ENCODE peak calls at places on chromosomes 3 and 15, in four cellular contexts. H is stomach, L is testis, Y is lower leg skin. C is an unnamed sample.

GRCh38 chr15:42151012-42151615 is 5.3 kb downstream of the PLA2G4F start:
- DNase-seq in H (no peak), Y (no peak), L (no peak), C (no peak)

GRCh38 chr3:66495633-66496032 is 5.2 kb downstream of the LRIG1 start:
- DNase-seq in Y (no peak), H (no peak), L (no peak), C (no peak)

GRCh38 chr15:68528891-68529290 is 49.9 kb upstream of the CORO2B start:
- DNase-seq in H (no peak), L (no peak), Y (no peak), C (peak)

GRCh38 chr3:143036557-143036956 is 35.2 kb downstream of the U2SURP start:
- DNase-seq in Y (no peak), H (no peak), L (no peak), C (no peak)

GRCh38 chr3:42531470-42531869 is 29.0 kb downstream of the VIPR1 start:
- DNase-seq in H (no peak), L (no peak), Y (no peak), C (no peak)

GRCh38 chr15:31327674-31328424 is 1.2 kb downstream of the KLF13 start:
- DNase-seq in H (peak), Y (no peak), L (peak), C (peak)

GRCh38 chr15:76293361-76293760 is 17.9 kb downstream of the ETFA start:
- DNase-seq in L (no peak), H (no peak), Y (no peak), C (no peak)

GRCh38 chr3:70090322-70090913 is 90.9 kb downstream of the SAMMSON start:
- DNase-seq in Y (no peak), L (no peak), H (no peak), C (peak)

GRCh38 chr3:182837855-182838454 is 44.7 kb downstream of the ATP11B start:
- DNase-seq in L (no peak), Y (no peak), H (no peak), C (peak)

GRCh38 chr3:139427283-139428060 is 38.0 kb upstream of the COPB2 start:
- DNase-seq in L (no peak), Y (peak), H (no peak), C (peak)

GRCh38 chr3:60931452-60931851 is 319.8 kb downstream of the FHIT start:
- DNase-seq in L (no peak), Y (no peak), H (no peak), C (no peak)

GRCh38 chr3:158273646-158274045 is 163.8 kb downstream of the RSRC1 start:
- DNase-seq in L (no peak), Y (no peak), H (no peak), C (no peak)

GRCh38 chr3:173221010-173221409 is 80.0 kb upstream of the SPATA16 start:
- DNase-seq in L (no peak), H (no peak), Y (no peak), C (peak)

GRCh38 chr15:82303956-82304640 is 41.5 kb downstream of the SAXO2 start:
- DNase-seq in Y (no peak), H (no peak), L (no peak), C (no peak)

GRCh38 chr15:79608041-79608440 is 175.9 kb downstream of the MINAR1 start:
- DNase-seq in L (no peak), Y (no peak), H (no peak), C (no peak)

GRCh38 chr3:128478576-128479506 is 12.2 kb upstream of the DNAJB8 start:
- DNase-seq in L (no peak), H (no peak), Y (no peak), C (no peak)

GRCh38 chr3:157460253-157460652 is 23.6 kb downstream of the PTX3 start:
- DNase-seq in Y (no peak), H (no peak), L (no peak), C (no peak)

GRCh38 chr3:161014997-161015749 is 90.0 kb downstream of the B3GALNT1 start:
- DNase-seq in L (no peak), H (no peak), Y (no peak), C (no peak)

GRCh38 chr3:84692261-84692660 is 266.5 kb upstream of the CADM2 start:
- DNase-seq in Y (no peak), H (no peak), L (no peak), C (no peak)

GRCh38 chr15:91515188-91515754 is 338.2 kb upstream of the SLCO3A1 start:
- DNase-seq in H (no peak), Y (peak), L (no peak), C (peak)

GRCh38 chr15:57549935-57550334 is 41.8 kb upstream of the MYZAP start:
- DNase-seq in Y (no peak), L (no peak), H (no peak), C (no peak)

GRCh38 chr3:136196401-136197158 is 445 bp upstream of the MSL2 start:
- DNase-seq in H (peak), L (peak), Y (peak), C (peak)

GRCh38 chr15:63288342-63288741 is 10.9 kb downstream of the APH1B start:
- DNase-seq in L (no peak), H (no peak), Y (no peak), C (no peak)

GRCh38 chr3:72428803-72429202 is 419.4 kb downstream of the SHQ1 start:
- DNase-seq in H (no peak), L (no peak), Y (no peak), C (no peak)

GRCh38 chr15:89457086-89457485 is 39.3 kb downstream of the RHCG start:
- DNase-seq in L (peak), H (no peak), Y (no peak), C (peak)

GRCh38 chr3:178120367-178120766 is 415.9 kb upstream of the KCNMB2 start:
- DNase-seq in H (no peak), L (no peak), Y (no peak), C (no peak)

GRCh38 chr3:194370753-194371152 is 1.2 kb upstream of the LRRC15 start:
- DNase-seq in L (no peak), H (no peak), Y (no peak), C (no peak)

GRCh38 chr3:195549001-195549400 is 5.9 kb upstream of the PPP1R2 start:
- DNase-seq in H (no peak), L (no peak), Y (no peak), C (no peak)

GRCh38 chr15:34637305-34637704 is 53.9 kb upstream of the GOLGA8B start:
- DNase-seq in Y (no peak), L (no peak), H (no peak), C (no peak)

GRCh38 chr15:40322531-40323238 is 807 bp upstream of the INAFM2 start:
- DNase-seq in H (no peak), L (peak), Y (no peak), C (no peak)

GRCh38 chr15:69760263-69760855 is 307.7 kb downstream of the RPLP1 start:
- DNase-seq in Y (no peak), L (no peak), H (no peak), C (peak)

GRCh38 chr15:28935316-28935715 is 49.5 kb downstream of the APBA2 start:
- DNase-seq in L (no peak), H (no peak), Y (no peak), C (peak)

GRCh38 chr15:83092309-83092976 is 15.0 kb upstream of the TM6SF1 start:
- DNase-seq in L (peak), H (peak), Y (peak), C (peak)

GRCh38 chr3:156246939-156247725 is 126.8 kb downstream of the KCNAB1 start:
- DNase-seq in H (no peak), Y (no peak), L (peak), C (no peak)

GRCh38 chr3:18279338-18279737 is 145.8 kb downstream of the SATB1 start:
- DNase-seq in H (no peak), Y (no peak), L (no peak), C (no peak)

GRCh38 chr3:32596926-32597369 is 26.3 kb upstream of the DYNC1LI1 start:
- DNase-seq in Y (no peak), L (no peak), H (no peak), C (no peak)

GRCh38 chr3:108951802-108952474 is 1.7 kb downstream of the GUCA1C start:
- DNase-seq in H (no peak), Y (no peak), L (no peak), C (no peak)

GRCh38 chr3:101932326-101933108 is 83.2 kb downstream of the NFKBIZ start:
- DNase-seq in L (no peak), Y (no peak), H (no peak), C (no peak)

GRCh38 chr15:69145694-69146492 is 14.5 kb upstream of the GLCE start:
- DNase-seq in Y (no peak), L (no peak), H (no peak), C (peak)

DNA sequence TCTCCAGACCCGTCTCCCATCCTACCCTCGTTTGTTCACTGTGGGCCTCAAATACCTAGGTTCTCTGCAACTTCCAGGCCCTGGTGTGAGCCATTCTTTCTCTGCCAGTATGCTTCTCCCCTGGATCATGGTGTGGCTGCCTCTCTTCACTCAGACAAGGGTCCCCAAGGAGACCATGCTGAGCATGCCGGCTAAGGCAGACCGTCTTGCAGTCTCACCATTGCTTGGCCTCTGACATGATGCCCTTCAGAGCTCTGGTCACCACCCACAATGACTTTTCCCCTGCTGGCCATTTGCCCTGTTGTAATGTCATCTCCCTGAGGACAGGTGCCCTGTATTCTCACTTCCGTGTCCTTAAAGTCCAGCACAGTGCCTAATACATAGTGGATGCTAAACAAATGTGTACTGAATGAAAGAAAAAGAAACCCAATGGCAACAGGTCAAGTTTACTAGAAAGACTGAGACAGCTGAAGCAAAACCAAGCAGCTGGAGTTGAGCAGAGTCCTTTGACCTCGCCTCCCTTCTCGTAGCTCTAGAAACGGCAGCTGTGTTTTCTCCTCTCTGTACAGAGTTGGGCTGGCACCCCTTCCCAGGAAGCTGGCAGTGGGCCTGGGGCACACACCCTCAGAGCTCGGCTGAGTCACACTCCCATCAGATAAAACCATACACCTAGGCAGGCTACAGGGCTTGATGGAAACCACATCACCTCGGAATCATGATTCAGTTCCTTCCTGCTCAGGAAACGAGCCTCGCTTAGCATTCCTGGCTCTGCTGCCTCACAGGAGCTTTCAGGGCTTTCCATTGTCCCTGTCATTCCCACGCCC is 8.6 kb downstream of the TLR9 start:
- DNase-seq in L (no peak), Y (peak), H (peak), C (peak)
- TF ChIP-seq POLR2A in L (no peak), Y (no peak), H (no peak), C (no peak)

GRCh38 chr3:167102071-167102470 is 278.0 kb downstream of the ZBBX start:
- DNase-seq in L (no peak), Y (no peak), H (no peak), C (peak)
- TF ChIP-seq CTCF in L (no peak), Y (no peak), H (no peak), C (peak)

GRCh38 chr3:113695818-113696645 is at the start of gene USF3:
- DNase-seq in H (peak), Y (peak), L (peak), C (peak)

GRCh38 chr3:113697192-113698090 is 999 bp upstream of the USF3 start:
- DNase-seq in L (peak), Y (peak), H (no peak), C (peak)

GRCh38 chr3:113696658-113697191 is 283 bp upstream of the USF3 start:
- DNase-seq in L (peak), Y (peak), H (peak), C (peak)

GRCh38 chr3:113698213-113698742 is 1.8 kb upstream of the USF3 start:
- DNase-seq in H (no peak), L (no peak), Y (no peak), C (no peak)

DNA sequence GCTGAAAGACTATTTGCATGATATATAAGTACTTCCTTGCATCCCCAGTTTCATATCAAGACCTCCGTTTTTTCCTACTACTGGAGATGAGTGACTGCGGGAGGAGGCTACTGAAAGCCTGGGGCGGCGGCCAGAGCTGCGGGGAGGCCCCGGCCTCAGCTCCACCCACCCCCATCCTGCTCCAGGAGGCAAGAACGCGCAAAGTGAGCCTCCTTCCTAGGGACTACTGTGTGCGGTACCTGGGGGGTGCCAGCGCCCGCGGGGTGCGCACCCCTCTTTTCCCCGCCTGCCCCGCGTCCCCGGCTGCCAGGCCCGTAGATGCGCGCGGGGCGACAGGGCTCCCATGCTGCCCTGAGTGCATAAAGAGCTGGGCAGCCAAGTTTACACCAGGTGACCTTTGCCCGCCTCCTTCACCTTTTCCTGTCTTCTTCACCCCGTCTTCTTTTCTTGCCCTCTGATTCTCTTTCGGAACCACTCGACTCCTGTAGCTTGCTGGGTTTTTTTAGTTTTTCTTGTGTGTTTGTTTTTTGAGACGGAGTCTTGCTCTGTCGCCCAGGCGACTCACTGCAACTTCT is 2.5 kb upstream of the USF3 start:
- DNase-seq in Y (no peak), H (no peak), L (peak), C (no peak)
- TF ChIP-seq POLR2A in Y (no peak), H (no peak), L (no peak), C (no peak)

DNA sequence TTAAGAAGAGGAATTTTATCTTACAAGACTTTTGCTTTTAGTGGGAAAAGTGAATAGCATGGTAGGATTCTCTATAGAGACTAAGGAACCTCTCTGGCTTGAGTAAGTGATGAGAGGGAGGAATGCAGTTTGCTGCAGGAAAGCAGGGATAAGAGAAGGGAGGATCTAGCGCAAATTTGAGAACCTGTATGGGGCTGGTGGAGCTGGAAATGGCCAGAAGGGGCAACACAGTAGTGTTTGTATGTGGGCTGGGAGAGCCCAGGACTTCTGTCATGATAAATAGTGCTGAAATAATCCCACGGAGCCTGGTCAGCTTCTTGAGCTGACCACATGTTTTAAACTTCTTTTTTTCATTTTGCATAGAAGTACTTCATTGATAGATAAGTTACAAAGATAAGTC is 11.1 kb upstream of the SHC4 start:
- DNase-seq in L (no peak), Y (no peak), H (no peak), C (peak)
- TF ChIP-seq CTCF in L (no peak), Y (no peak), H (no peak), C (no peak)

GRCh38 chr3:45995370-45996192 is at the start of gene FYCO1:
- DNase-seq in Y (peak), H (peak), L (peak), C (peak)
- TF ChIP-seq POLR2A in Y (no peak), H (no peak), L (no peak), C (peak)

GRCh38 chr15:48647963-48648362 is 2.5 kb upstream of the FBN1 start:
- DNase-seq in H (no peak), Y (no peak), L (no peak), C (no peak)
- TF ChIP-seq CTCF in H (no peak), Y (no peak), L (no peak), C (no peak)

GRCh38 chr3:133661454-133662255 is at the start of gene TOPBP1:
- DNase-seq in L (peak), H (peak), Y (peak), C (peak)
- TF ChIP-seq POLR2A in L (no peak), H (no peak), Y (no peak), C (peak)

GRCh38 chr3:53766706-53767105 is 79.5 kb downstream of the CHDH start:
- DNase-seq in L (no peak), H (no peak), Y (no peak), C (no peak)
- TF ChIP-seq CTCF in L (no peak), H (no peak), Y (no peak), C (no peak)

GRCh38 chr3:95037097-95037496 is 974.2 kb downstream of the NSUN3 start:
- DNase-seq in Y (no peak), L (no peak), H (no peak), C (no peak)
- TF ChIP-seq POLR2A in Y (no peak), L (no peak), H (no peak), C (no peak)

C was measured in NB4.